ENCODE peak calls at places on chromosomes 3 and 15, in seven cellular contexts. H is CD4-positive, alpha-beta T cell; B is uterus; W is right lobe of liver; L is HCT116; G is transverse colon; J is ovary. K is an unnamed sample. For H3K27me3, the result is how much of the 10 kb centered on the place peaks cover.

GRCh38 chr15:72227192-72227586 is 3.8 kb downstream of the PKM start:
- DNase-seq in G (no peak), J (no peak), W (no peak), B (peak), L (peak), H (no peak), K (peak)

GRCh38 chr3:30551266-30551665 is 55.1 kb upstream of the TGFBR2 start:
- DNase-seq in L (no peak), H (no peak), B (no peak), G (no peak), J (no peak), W (no peak), K (no peak)

GRCh38 chr3:173584093-173584833 is 186.7 kb downstream of the NLGN1 start:
- DNase-seq in B (no peak), H (no peak), G (no peak), W (no peak), L (peak), J (no peak), K (no peak)

GRCh38 chr3:16033889-16034687 is 140.4 kb upstream of the GALNT15 start:
- DNase-seq in J (no peak), H (no peak), G (no peak), B (no peak), W (no peak), L (no peak), K (no peak)

GRCh38 chr3:118987466-118987865 is 47.2 kb downstream of the IGSF11 start:
- DNase-seq in G (peak), L (no peak), W (peak), H (no peak), J (peak), B (no peak), K (no peak)

GRCh38 chr3:148756306-148756705 is 58.6 kb downstream of the AGTR1 start:
- DNase-seq in W (no peak), G (no peak), J (no peak), H (no peak), L (no peak), B (no peak), K (no peak)

GRCh38 chr15:71105444-71105843 is 9.8 kb upstream of the THSD4 start:
- DNase-seq in H (no peak), J (no peak), B (no peak), L (no peak), G (no peak), W (no peak), K (no peak)

GRCh38 chr3:105375750-105376511 is 9.2 kb downstream of the ALCAM start:
- DNase-seq in J (no peak), G (no peak), L (no peak), H (no peak), W (no peak), B (no peak), K (no peak)

GRCh38 chr3:63593779-63594178 is 58.7 kb upstream of the SNTN start:
- DNase-seq in W (no peak), H (no peak), L (no peak), J (no peak), B (no peak), G (no peak), K (no peak)

GRCh38 chr3:111676177-111677021 is 81.3 kb upstream of the ZBED2 start:
- DNase-seq in L (no peak), G (peak), J (no peak), B (no peak), H (no peak), W (no peak), K (peak)

GRCh38 chr15:89822951-89823701 is 8.5 kb upstream of the ANPEP start:
- DNase-seq in H (no peak), L (no peak), B (no peak), G (no peak), J (no peak), W (no peak), K (no peak)

DNA sequence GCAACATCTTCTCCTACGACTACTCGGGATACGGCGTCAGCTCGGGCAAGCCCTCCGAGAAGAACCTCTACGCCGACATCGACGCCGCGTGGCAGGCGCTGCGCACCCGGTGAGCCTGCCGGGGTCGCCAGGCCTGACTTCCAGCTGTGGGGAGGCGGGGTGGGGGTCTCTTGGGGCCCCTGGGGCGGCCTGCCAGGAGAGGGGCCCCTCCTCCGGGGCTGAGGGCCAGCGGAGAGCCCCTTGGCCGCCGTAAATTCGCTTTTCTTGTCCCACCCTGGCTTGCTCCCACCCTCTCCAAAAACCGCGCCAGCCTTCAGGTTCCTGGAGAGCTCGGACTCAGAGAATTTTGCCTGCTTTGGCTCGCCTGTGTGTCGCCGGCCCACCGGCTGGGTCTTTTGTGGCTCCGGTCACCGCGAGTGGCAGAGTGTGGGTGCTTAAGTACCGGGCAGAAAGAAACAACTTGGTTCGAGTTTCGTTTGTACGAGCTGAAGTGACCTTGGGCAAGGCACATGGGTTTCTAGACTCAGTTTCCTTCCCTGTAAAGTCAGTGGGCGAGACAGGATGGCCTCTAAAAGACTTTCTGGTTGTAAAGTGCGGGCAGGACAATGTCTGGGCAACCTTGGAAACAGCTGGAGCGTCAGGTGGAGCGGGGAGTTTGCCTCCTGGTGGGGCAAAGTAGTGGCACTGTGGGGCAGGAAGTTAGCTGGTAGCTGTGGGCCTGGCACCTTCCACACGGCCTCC is 971 bp downstream of the ABHD17C start:
- DNase-seq in J (peak), L (no peak), G (peak), W (peak), B (no peak), H (peak), K (no peak)
- TF ChIP-seq CTCF in J (no peak), L (peak), G (peak), W (peak), B (no peak), H (no peak), K (peak)

GRCh38 chr3:98041350-98041749 is 6.2 kb upstream of the GABRR3 start:
- DNase-seq in L (no peak), J (no peak), G (no peak), H (no peak), B (no peak), W (no peak), K (no peak)
- H3K27me3 ChIP-seq in L (under half), J (under half), G (under half), H (under half), B (under half), W (under half), K (under half)

DNA sequence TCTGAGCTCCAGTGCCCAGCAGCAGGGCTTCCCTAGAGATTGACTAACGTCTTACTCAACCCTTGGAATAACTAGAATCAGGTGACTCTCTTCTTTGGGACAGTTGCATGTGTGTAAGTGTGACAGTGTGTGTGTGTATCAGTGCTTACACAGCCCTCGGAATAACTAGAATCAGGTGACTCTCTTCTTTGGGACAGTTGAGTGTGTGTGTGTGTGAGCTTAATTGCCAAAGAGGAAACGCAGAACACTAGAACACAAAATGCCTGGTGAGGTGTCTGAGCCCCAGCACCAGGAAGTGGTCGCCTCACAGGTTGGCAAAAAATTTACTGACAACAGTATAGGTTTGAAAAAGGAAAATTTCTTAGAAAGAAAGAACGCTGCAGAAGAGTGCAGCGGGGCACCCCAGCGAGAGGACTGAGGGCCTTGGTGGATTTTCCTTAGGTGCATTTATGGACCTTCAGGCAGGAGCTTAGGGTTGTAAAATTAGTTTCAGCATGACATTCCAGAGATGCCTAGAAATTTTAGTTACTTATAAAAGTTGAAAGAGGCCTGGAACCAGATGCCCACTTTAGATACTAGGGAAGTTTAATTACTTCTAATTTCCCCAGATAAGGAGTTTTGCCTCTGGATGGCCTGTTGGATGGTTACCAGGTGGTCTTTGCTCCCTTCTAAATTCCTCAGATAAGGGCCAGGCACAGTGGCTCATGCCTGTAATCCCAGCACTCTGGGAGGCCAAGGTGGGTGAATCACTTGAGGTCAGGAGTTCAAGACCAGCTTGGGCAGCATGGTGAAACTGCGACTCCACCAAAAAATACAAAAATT is 3.7 kb upstream of the WDR82 start:
- DNase-seq in G (no peak), H (peak), B (no peak), J (no peak), L (no peak), W (no peak), K (no peak)
- H3K27ac ChIP-seq in G (peak), H (peak), B (no peak), J (no peak), L (no peak), W (peak), K (no peak)

GRCh38 chr15:64355559-64356442 is at the start of gene CSNK1G1:
- DNase-seq in G (peak), B (peak), J (peak), H (peak), L (peak), W (peak), K (peak)

GRCh38 chr15:64356443-64357040 is 569 bp upstream of the CSNK1G1 start:
- DNase-seq in H (no peak), L (peak), W (no peak), G (no peak), B (no peak), J (no peak), K (no peak)

DNA sequence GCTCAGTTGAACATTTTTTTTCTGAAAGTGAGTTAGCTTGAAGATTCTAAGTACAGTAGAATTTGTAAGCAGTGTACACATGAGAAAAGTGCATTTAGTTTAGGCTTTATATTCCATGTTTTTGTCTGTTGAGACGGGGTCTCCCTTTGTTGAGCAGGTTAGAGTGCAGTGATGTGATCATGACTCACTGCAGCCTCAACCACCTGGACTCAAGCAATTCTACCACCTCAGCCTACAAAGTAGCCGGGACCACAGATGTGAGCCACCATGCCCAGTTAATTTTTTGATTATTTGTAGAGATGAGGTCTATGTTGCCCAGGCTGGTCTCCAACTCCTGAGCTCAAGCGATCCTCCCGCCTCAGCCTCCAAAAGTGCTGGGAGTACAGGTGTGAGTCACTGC is 5.3 kb upstream of the CSNK1G1 start:
- DNase-seq in J (no peak), G (no peak), L (no peak), H (no peak), B (no peak), W (no peak), K (no peak)
- TF ChIP-seq CTCF in J (no peak), G (no peak), L (no peak), H (no peak), B (no peak), W (no peak), K (no peak)